ENCODE peak calls at places on chromosome 17, in five cellular contexts. B, A, K, M and N are unnamed samples.
A peak's percentile ranks its signal among the peaks of the same experiment; 100 is the strongest.

GRCh38 chr17:81870155-81870977 is 771 bp downstream of the ARHGDIA start:
- DNase-seq in B (peak; percentile 69), A (peak; percentile 58), K (peak; percentile 65), M (peak; percentile 81), N (no peak)

GRCh38 chr17:64420143-64420670 is 28.7 kb upstream of the MILR1 start:
- DNase-seq in B (peak; percentile 74), A (peak; percentile 88), K (no peak), M (no peak), N (no peak)

GRCh38 chr17:7219434-7219811 is 213 bp downstream of the DLG4 start:
- DNase-seq in B (no peak), A (no peak), K (no peak), M (no peak), N (no peak)

GRCh38 chr17:40530531-40530987 is 29.1 kb upstream of the TNS4 start:
- DNase-seq in B (no peak), A (no peak), K (no peak), M (no peak), N (no peak)

GRCh38 chr17:1473841-1474240 is 17.8 kb upstream of the CRK start:
- DNase-seq in B (no peak), A (no peak), K (no peak), M (no peak), N (no peak)

GRCh38 chr17:82596837-82597672 is 51.2 kb downstream of the WDR45B start:
- DNase-seq in B (no peak), A (no peak), K (no peak), M (no peak), N (no peak)

GRCh38 chr17:40322417-40323315 is 13.7 kb downstream of the RARA start:
- DNase-seq in B (no peak), A (peak; percentile 89), K (peak; percentile 79), M (peak; percentile 89), N (peak; percentile 74)

GRCh38 chr17:43430936-43431649 is 32.3 kb downstream of the ARL4D start:
- DNase-seq in B (peak; percentile 8), A (no peak), K (no peak), M (no peak), N (no peak)

GRCh38 chr17:69462882-69463281 is 48.4 kb downstream of the MAP2K6 start:
- DNase-seq in B (no peak), A (no peak), K (no peak), M (no peak), N (no peak)

GRCh38 chr17:65523853-65524664 is 37.4 kb downstream of the AXIN2 start:
- DNase-seq in B (no peak), A (peak; percentile 70), K (no peak), M (no peak), N (no peak)

GRCh38 chr17:48163809-48164208 is 56.2 kb downstream of the SNX11 start:
- DNase-seq in B (no peak), A (no peak), K (no peak), M (no peak), N (no peak)

GRCh38 chr17:56934280-56934679 is 20.4 kb upstream of the TRIM25 start:
- DNase-seq in B (no peak), A (no peak), K (no peak), M (no peak), N (no peak)

GRCh38 chr17:81053043-81053970 is 18.4 kb downstream of the BAIAP2 start:
- DNase-seq in B (no peak), A (no peak), K (no peak), M (no peak), N (no peak)

GRCh38 chr17:41058741-41059140 is 1.2 kb downstream of the KRTAP2-3 start:
- DNase-seq in B (no peak), A (no peak), K (no peak), M (no peak), N (no peak)

GRCh38 chr17:82300707-82301270 is 16.6 kb downstream of the CD7 start:
- DNase-seq in B (peak; percentile 72), A (peak; percentile 76), K (peak; percentile 78), M (peak; percentile 86), N (peak; percentile 66)

GRCh38 chr17:10380631-10381408 is 8.0 kb upstream of the MYH13 start:
- DNase-seq in B (no peak), A (peak; percentile 70), K (no peak), M (no peak), N (no peak)

GRCh38 chr17:32174889-32175288 is 32.6 kb downstream of the RHOT1 start:
- DNase-seq in B (no peak), A (no peak), K (no peak), M (no peak), N (no peak)

GRCh38 chr17:48915459-48916282 is 7.5 kb downstream of the UBE2Z start:
- DNase-seq in B (no peak), A (peak; percentile 78), K (peak; percentile 58), M (no peak), N (no peak)

GRCh38 chr17:7405413-7405881 is 1.6 kb upstream of the TMEM256 start:
- DNase-seq in B (peak; percentile 70), A (no peak), K (no peak), M (peak; percentile 69), N (no peak)

GRCh38 chr17:43661699-43662431 is at the start of gene MEOX1:
- DNase-seq in B (no peak), A (peak; percentile 65), K (no peak), M (no peak), N (no peak)

GRCh38 chr17:65292430-65292829 is 155.3 kb downstream of the RGS9 start:
- DNase-seq in B (no peak), A (peak; percentile 27), K (no peak), M (no peak), N (no peak)

GRCh38 chr17:16286947-16287562 is 66.2 kb downstream of the CENPV start:
- DNase-seq in B (no peak), A (peak; percentile 73), K (peak; percentile 30), M (peak; percentile 67), N (no peak)

GRCh38 chr17:21573961-21574610 is 118.2 kb upstream of the KCNJ18 start:
- DNase-seq in B (no peak), A (peak; percentile 88), K (peak; percentile 43), M (peak; percentile 93), N (peak; percentile 83)

GRCh38 chr17:1067282-1067956 is 70.5 kb downstream of the TIMM22 start:
- DNase-seq in B (no peak), A (peak; percentile 68), K (no peak), M (peak; percentile 53), N (peak; percentile 40)

GRCh38 chr17:48998557-48999440 is 1.6 kb downstream of the IGF2BP1 start:
- DNase-seq in B (peak; percentile 42), A (peak; percentile 67), K (no peak), M (no peak), N (no peak)

GRCh38 chr17:77325826-77326581 is 185.2 kb downstream of the SEC14L1 start:
- DNase-seq in B (no peak), A (no peak), K (peak; percentile 27), M (peak; percentile 55), N (no peak)

GRCh38 chr17:63945851-63946439 is 13.8 kb upstream of the CD79B start:
- DNase-seq in B (no peak), A (no peak), K (no peak), M (no peak), N (no peak)

GRCh38 chr17:67557921-67558320 is 159.8 kb upstream of the NOL11 start:
- DNase-seq in B (no peak), A (peak; percentile 25), K (no peak), M (no peak), N (no peak)

GRCh38 chr17:46191332-46192210 is 1.7 kb downstream of the KANSL1 start:
- DNase-seq in B (peak; percentile 74), A (peak; percentile 51), K (peak; percentile 40), M (peak; percentile 48), N (no peak)

GRCh38 chr17:70857351-70857750 is 688.0 kb downstream of the KCNJ2 start:
- DNase-seq in B (no peak), A (no peak), K (no peak), M (no peak), N (no peak)

GRCh38 chr17:14078027-14078426 is 8.7 kb downstream of the COX10 start:
- DNase-seq in B (no peak), A (no peak), K (no peak), M (peak; percentile 71), N (peak; percentile 16)

GRCh38 chr17:46831573-46832305 is 13.2 kb upstream of the WNT3 start:
- DNase-seq in B (no peak), A (no peak), K (no peak), M (no peak), N (no peak)

GRCh38 chr17:50474523-50474922 is 4.1 kb upstream of the RSAD1 start:
- DNase-seq in B (no peak), A (no peak), K (no peak), M (no peak), N (no peak)

GRCh38 chr17:67376892-67377726 is at the start of gene PITPNC1:
- DNase-seq in B (peak; percentile 94), A (peak; percentile 92), K (peak; percentile 88), M (peak; percentile 95), N (peak; percentile 88)

GRCh38 chr17:38870259-38871165 is 654 bp downstream of the LASP1 start:
- DNase-seq in B (peak; percentile 76), A (peak; percentile 67), K (peak; percentile 70), M (peak; percentile 94), N (peak; percentile 79)

GRCh38 chr17:68910256-68910705 is 44.9 kb downstream of the ABCA8 start:
- DNase-seq in B (peak; percentile 31), A (peak; percentile 68), K (peak; percentile 54), M (peak; percentile 61), N (peak; percentile 27)

GRCh38 chr17:17360087-17360730 is 57.0 kb downstream of the NT5M start:
- DNase-seq in B (no peak), A (no peak), K (no peak), M (no peak), N (no peak)
- H3K4me3 ChIP-seq in B (no peak overlapping the region), A (no peak overlapping the region), K (no peak overlapping the region), M (no peak overlapping the region), N (no peak overlapping the region)

GRCh38 chr17:75877752-75878173 is 618 bp downstream of the TRIM47 start:
- DNase-seq in B (peak; percentile 93), A (peak; percentile 78), K (peak; percentile 72), M (peak; percentile 93), N (peak; percentile 75)
- H3K27ac ChIP-seq in B (no peak overlapping the region), A (no peak overlapping the region), K (peak overlapping the region; percentile 91), M (peak overlapping the region; percentile 91), N (peak overlapping the region; percentile 96)

GRCh38 chr17:78714534-78714933 is 67.5 kb downstream of the CYTH1 start:
- DNase-seq in B (no peak), A (no peak), K (no peak), M (no peak), N (no peak)
- H3K4me3 ChIP-seq in B (no peak overlapping the region), A (no peak overlapping the region), K (no peak overlapping the region), M (no peak overlapping the region), N (no peak overlapping the region)

GRCh38 chr17:29674270-29674669 is 51.6 kb upstream of the CORO6 start:
- DNase-seq in B (no peak), A (no peak), K (no peak), M (no peak), N (no peak)

GRCh38 chr17:29677139-29677834 is 54.6 kb upstream of the CORO6 start:
- DNase-seq in B (no peak), A (peak; percentile 88), K (no peak), M (peak; percentile 80), N (peak; percentile 52)

GRCh38 chr17:29667969-29668368 is 45.3 kb upstream of the CORO6 start:
- DNase-seq in B (no peak), A (peak; percentile 38), K (no peak), M (no peak), N (no peak)

GRCh38 chr17:29671661-29672060 is 48.9 kb upstream of the CORO6 start:
- DNase-seq in B (no peak), A (no peak), K (no peak), M (no peak), N (no peak)
- H3K27ac ChIP-seq in B (no peak overlapping the region), A (peak overlapping the region; percentile 100), K (no peak overlapping the region), M (peak overlapping the region; percentile 48), N (peak overlapping the region; percentile 82)